ENCODE peak calls at places on chromosomes 2 and 18, in seven cellular contexts. One of them, this sample, is unnamed.

GRCh38 chr2:119808516-119809147 is 48.9 kb downstream of the PTPN4 start:
- DNase-seq in DMS79: no peak
- DNase-seq in RPMI8226: no peak
- DNase-seq in stimulated activated CD4-positive, alpha-beta T cell treated with anti-CD3 and anti-CD28 coated beads, Interleukin-4, amount 100 ng/mL, for 1 hour: no peak
- DNase-seq in left cardiac atrium: no peak
- DNase-seq in activated T-cell treated with anti-CD3 and anti-CD28 coated beads, Interleukin-2, amount 50 U/mL, for 1 hour: no peak
- DNase-seq in KG1: no peak
- DNase-seq in this sample: no peak

GRCh38 chr2:68319397-68320117 is at the start of gene CNRIP1:
- DNase-seq in DMS79: peak
- DNase-seq in RPMI8226: no peak
- DNase-seq in stimulated activated CD4-positive, alpha-beta T cell treated with anti-CD3 and anti-CD28 coated beads, Interleukin-4, amount 100 ng/mL, for 1 hour: peak
- DNase-seq in left cardiac atrium: peak
- DNase-seq in activated T-cell treated with anti-CD3 and anti-CD28 coated beads, Interleukin-2, amount 50 U/mL, for 1 hour: no peak
- DNase-seq in KG1: no peak
- DNase-seq in this sample: peak

GRCh38 chr18:59662008-59662701 is 35.1 kb downstream of the CCBE1 start:
- DNase-seq in DMS79: no peak
- DNase-seq in RPMI8226: no peak
- DNase-seq in stimulated activated CD4-positive, alpha-beta T cell treated with anti-CD3 and anti-CD28 coated beads, Interleukin-4, amount 100 ng/mL, for 1 hour: no peak
- DNase-seq in left cardiac atrium: no peak
- DNase-seq in activated T-cell treated with anti-CD3 and anti-CD28 coated beads, Interleukin-2, amount 50 U/mL, for 1 hour: no peak
- DNase-seq in KG1: no peak
- DNase-seq in this sample: no peak

GRCh38 chr2:200302940-200303727 is 3.4 kb upstream of the SPATS2L start:
- DNase-seq in DMS79: no peak
- DNase-seq in RPMI8226: no peak
- DNase-seq in stimulated activated CD4-positive, alpha-beta T cell treated with anti-CD3 and anti-CD28 coated beads, Interleukin-4, amount 100 ng/mL, for 1 hour: no peak
- DNase-seq in left cardiac atrium: no peak
- DNase-seq in activated T-cell treated with anti-CD3 and anti-CD28 coated beads, Interleukin-2, amount 50 U/mL, for 1 hour: no peak
- DNase-seq in KG1: no peak
- DNase-seq in this sample: no peak

GRCh38 chr2:140344842-140345241 is 1564.7 kb upstream of the NXPH2 start:
- DNase-seq in DMS79: no peak
- DNase-seq in RPMI8226: no peak
- DNase-seq in stimulated activated CD4-positive, alpha-beta T cell treated with anti-CD3 and anti-CD28 coated beads, Interleukin-4, amount 100 ng/mL, for 1 hour: no peak
- DNase-seq in left cardiac atrium: no peak
- DNase-seq in activated T-cell treated with anti-CD3 and anti-CD28 coated beads, Interleukin-2, amount 50 U/mL, for 1 hour: no peak
- DNase-seq in KG1: no peak
- DNase-seq in this sample: no peak

GRCh38 chr2:75416420-75417342 is 144.1 kb downstream of the EVA1A start:
- DNase-seq in DMS79: no peak
- DNase-seq in RPMI8226: no peak
- DNase-seq in stimulated activated CD4-positive, alpha-beta T cell treated with anti-CD3 and anti-CD28 coated beads, Interleukin-4, amount 100 ng/mL, for 1 hour: no peak
- DNase-seq in left cardiac atrium: no peak
- DNase-seq in activated T-cell treated with anti-CD3 and anti-CD28 coated beads, Interleukin-2, amount 50 U/mL, for 1 hour: no peak
- DNase-seq in KG1: no peak
- DNase-seq in this sample: no peak

GRCh38 chr2:222892321-222892720 is 31.5 kb downstream of the ACSL3 start:
- DNase-seq in DMS79: no peak
- DNase-seq in RPMI8226: no peak
- DNase-seq in stimulated activated CD4-positive, alpha-beta T cell treated with anti-CD3 and anti-CD28 coated beads, Interleukin-4, amount 100 ng/mL, for 1 hour: no peak
- DNase-seq in left cardiac atrium: no peak
- DNase-seq in activated T-cell treated with anti-CD3 and anti-CD28 coated beads, Interleukin-2, amount 50 U/mL, for 1 hour: no peak
- DNase-seq in KG1: no peak
- DNase-seq in this sample: no peak

GRCh38 chr2:151251012-151251411 is 10.7 kb downstream of the RBM43 start:
- DNase-seq in DMS79: no peak
- DNase-seq in RPMI8226: no peak
- DNase-seq in stimulated activated CD4-positive, alpha-beta T cell treated with anti-CD3 and anti-CD28 coated beads, Interleukin-4, amount 100 ng/mL, for 1 hour: no peak
- DNase-seq in left cardiac atrium: no peak
- DNase-seq in activated T-cell treated with anti-CD3 and anti-CD28 coated beads, Interleukin-2, amount 50 U/mL, for 1 hour: no peak
- DNase-seq in KG1: no peak
- DNase-seq in this sample: no peak

GRCh38 chr2:197799072-197799471 is 5.3 kb upstream of the PLCL1 start:
- DNase-seq in DMS79: no peak
- DNase-seq in RPMI8226: no peak
- DNase-seq in stimulated activated CD4-positive, alpha-beta T cell treated with anti-CD3 and anti-CD28 coated beads, Interleukin-4, amount 100 ng/mL, for 1 hour: no peak
- DNase-seq in left cardiac atrium: no peak
- DNase-seq in activated T-cell treated with anti-CD3 and anti-CD28 coated beads, Interleukin-2, amount 50 U/mL, for 1 hour: no peak
- DNase-seq in KG1: no peak
- DNase-seq in this sample: no peak